ENCODE peak calls at places on chromosome 19, in seven cellular contexts. Z is T-cell; F is SJSA1; L is stimulated activated CD8-positive, alpha-beta memory T cell treated with anti-CD3 and anti-CD28 coated beads, Interleukin-7, amount 100 ng/mL, for 4 hours; J is esophagus squamous epithelium; O is fibroblast of villous mesenchyme; B is epithelial cell of esophagus. P is an unnamed sample.

GRCh38 chr19:39342647-39343305 is 555 bp downstream of the SAMD4B start:
- DNase-seq in F (no peak), J (no peak), O (no peak), L (no peak), Z (peak; percentile 20), B (peak; percentile 13), P (no peak)

GRCh38 chr19:44658069-44658727 is 13.1 kb upstream of the CEACAM19 start:
- DNase-seq in O (no peak), B (no peak), L (no peak), J (no peak), Z (no peak), F (no peak), P (no peak)

GRCh38 chr19:49064029-49064629 is 489 bp downstream of the NTF4 start:
- DNase-seq in O (no peak), F (no peak), J (no peak), Z (no peak), B (peak; percentile 87), L (no peak), P (peak; percentile 74)

GRCh38 chr19:33905473-33905936 is 108.8 kb downstream of the KCTD15 start:
- DNase-seq in B (peak; percentile 26), F (no peak), Z (no peak), J (no peak), O (no peak), L (no peak), P (peak; percentile 18)

GRCh38 chr19:17616961-17617806 is 61.7 kb downstream of the COLGALT1 start:
- DNase-seq in Z (no peak), F (no peak), L (no peak), O (peak; percentile 4), J (no peak), B (peak; percentile 63), P (peak; percentile 51)

GRCh38 chr19:39111593-39112199 is 13.9 kb upstream of the PAK4 start:
- DNase-seq in F (no peak), L (no peak), J (no peak), O (no peak), B (peak; percentile 63), Z (no peak), P (peak; percentile 57)

GRCh38 chr19:19040417-19040816 is 7.0 kb downstream of the ARMC6 start:
- DNase-seq in B (peak; percentile 55), Z (no peak), F (no peak), J (no peak), L (no peak), O (peak; percentile 73), P (no peak)

GRCh38 chr19:15810335-15810734 is 5.1 kb downstream of the OR10H1 start:
- DNase-seq in L (no peak), F (no peak), B (no peak), O (no peak), J (no peak), Z (no peak), P (peak; percentile 38)

GRCh38 chr19:29526730-29527499 is 1.1 kb downstream of the VSTM2B start:
- DNase-seq in O (no peak), F (no peak), Z (no peak), L (no peak), B (no peak), J (no peak), P (peak; percentile 5)

GRCh38 chr19:56822755-56823154 is 17.8 kb downstream of the PEG3 start:
- DNase-seq in F (no peak), Z (no peak), L (no peak), O (no peak), J (no peak), B (no peak), P (no peak)

GRCh38 chr19:45382426-45382825 is 12.1 kb upstream of the ERCC2 start:
- DNase-seq in J (no peak), Z (no peak), O (no peak), B (no peak), F (no peak), L (no peak), P (no peak)

GRCh38 chr19:12834418-12834943 is at the start of gene RTBDN:
- DNase-seq in F (no peak), Z (no peak), L (no peak), B (no peak), J (no peak), O (no peak), P (no peak)

GRCh38 chr19:41521860-41522555 is 54.0 kb upstream of the CEACAM21 start:
- DNase-seq in J (no peak), B (no peak), O (no peak), F (no peak), Z (peak; percentile 57), L (no peak), P (no peak)